ENCODE peak calls at places on chromosomes 5 and 9, in nine cellular contexts. R is body of pancreas, M is stomach, X is adrenal gland, U is prostate gland, G is transverse colon, L is A549, E is GM12891, D is lower leg skin. C is an unnamed sample.

GRCh38 chr9:111926421-111926875 is 29.8 kb downstream of the UGCG start:
- DNase-seq in R (peak; percentile 62), M (no peak), X (peak; percentile 60), U (no peak), G (peak; percentile 64), L (no peak), E (peak; percentile 42), D (peak; percentile 36), C (no peak)

GRCh38 chr5:82419559-82420332 is 141.6 kb upstream of the RPS23 start:
- DNase-seq in R (no peak), M (no peak), X (no peak), U (no peak), G (no peak), L (no peak), E (no peak), D (no peak), C (no peak)

GRCh38 chr5:78699565-78700143 is 51.1 kb upstream of the LHFPL2 start:
- DNase-seq in R (peak; percentile 10), M (peak; percentile 57), X (peak; percentile 11), U (no peak), G (peak; percentile 47), L (peak; percentile 76), E (no peak), D (peak; percentile 81), C (no peak)

GRCh38 chr5:147558131-147558730 is 48.4 kb upstream of the DPYSL3 start:
- DNase-seq in R (no peak), M (no peak), X (no peak), U (no peak), G (no peak), L (no peak), E (no peak), D (no peak), C (no peak)

GRCh38 chr5:175325681-175326080 is 118.3 kb downstream of the DRD1 start:
- DNase-seq in R (no peak), M (no peak), X (no peak), U (no peak), G (no peak), L (no peak), E (no peak), D (no peak), C (no peak)

GRCh38 chr9:37324261-37324683 is 98.2 kb upstream of the GRHPR start:
- DNase-seq in R (no peak), M (no peak), X (peak; percentile 26), U (no peak), G (no peak), L (no peak), E (no peak), D (no peak), C (no peak)

GRCh38 chr5:1033178-1033577 is 24.6 kb downstream of the NKD2 start:
- DNase-seq in R (no peak), M (no peak), X (no peak), U (no peak), G (no peak), L (no peak), E (no peak), D (no peak), C (no peak)

GRCh38 chr5:91229031-91229623 is 154.0 kb downstream of the ARRDC3 start:
- DNase-seq in R (no peak), M (no peak), X (no peak), U (no peak), G (no peak), L (no peak), E (no peak), D (no peak), C (no peak)

GRCh38 chr5:177300971-177301370 is 2.5 kb downstream of the RAB24 start:
- DNase-seq in R (no peak), M (no peak), X (no peak), U (no peak), G (no peak), L (no peak), E (no peak), D (no peak), C (no peak)

GRCh38 chr9:38179965-38180364 is 110.9 kb upstream of the SHB start:
- DNase-seq in R (no peak), M (no peak), X (no peak), U (no peak), G (no peak), L (no peak), E (no peak), D (no peak), C (no peak)

GRCh38 chr9:120740135-120740534 is 25.9 kb upstream of the MEGF9 start:
- DNase-seq in R (no peak), M (no peak), X (no peak), U (no peak), G (no peak), L (no peak), E (no peak), D (no peak), C (no peak)

GRCh38 chr9:77016111-77016525 is 3.3 kb upstream of the FOXB2 start:
- DNase-seq in R (no peak), M (no peak), X (no peak), U (no peak), G (no peak), L (no peak), E (no peak), D (no peak), C (no peak)

GRCh38 chr5:88680253-88681132 is 202.5 kb downstream of the MEF2C start:
- DNase-seq in R (peak; percentile 61), M (peak; percentile 78), X (peak; percentile 77), U (peak; percentile 25), G (peak; percentile 75), L (peak; percentile 81), E (peak; percentile 73), D (no peak), C (peak; percentile 80)

DNA sequence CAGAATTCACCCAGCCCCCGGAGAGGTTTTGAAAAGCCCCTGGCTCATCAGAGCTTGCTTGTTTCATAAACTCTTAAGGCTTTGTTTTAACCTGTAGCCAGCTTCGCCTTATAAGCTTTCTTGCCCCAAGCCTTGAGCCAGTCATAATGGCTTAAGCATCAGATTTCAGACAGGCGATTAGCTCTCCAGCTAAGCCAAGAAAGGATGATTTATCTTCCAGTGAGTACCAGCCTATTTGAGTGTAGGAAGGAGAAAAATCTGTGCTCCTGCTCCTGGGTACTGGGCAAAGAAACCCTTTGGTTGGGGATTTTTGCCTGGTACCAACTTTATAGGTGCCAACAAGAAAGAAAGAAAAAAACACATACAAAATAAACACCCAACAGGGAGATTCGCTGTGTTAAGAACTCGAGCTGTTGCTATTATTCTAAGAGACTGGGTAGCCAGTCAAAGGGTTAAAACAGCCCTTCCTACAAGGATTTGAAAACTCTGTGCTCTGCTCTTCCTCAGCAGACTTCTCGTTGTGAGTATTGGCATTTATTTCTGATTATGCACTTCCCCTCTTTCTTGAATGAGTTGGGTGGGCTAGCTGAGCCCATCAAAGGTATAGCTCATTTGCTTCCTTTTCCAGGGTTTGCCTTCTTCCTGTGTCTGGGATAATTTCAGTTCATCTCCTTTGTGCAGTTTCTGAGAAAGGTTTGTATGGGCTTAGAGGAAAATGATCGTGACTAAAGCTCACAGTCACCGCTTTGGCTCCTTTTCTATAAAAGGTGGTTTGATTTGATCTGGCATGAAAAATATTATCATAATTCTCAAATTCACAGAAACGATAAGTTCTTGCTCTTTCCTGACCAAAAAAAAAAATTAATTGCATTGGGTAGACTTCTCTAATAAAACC is 157.2 kb upstream of the DMRT1 start:
- DNase-seq in R (no peak), M (no peak), X (peak; percentile 20), U (peak; percentile 43), G (no peak), L (no peak), E (no peak), D (no peak), C (no peak)
- TF ChIP-seq POLR2A in R (no peak), M (no peak), X (no peak), U (peak; percentile 21), G (no peak), L (no peak), E (no peak), D (no peak), C (no peak)

GRCh38 chr5:172835246-172836030 is 1.4 kb downstream of the ERGIC1 start:
- DNase-seq in R (no peak), M (no peak), X (no peak), U (no peak), G (no peak), L (no peak), E (no peak), D (no peak), C (no peak)

GRCh38 chr5:172833691-172834569 is at the start of gene ERGIC1:
- DNase-seq in R (peak; percentile 88), M (peak; percentile 90), X (peak; percentile 92), U (peak; percentile 71), G (peak; percentile 91), L (peak; percentile 64), E (peak; percentile 79), D (peak; percentile 73), C (peak; percentile 73)

GRCh38 chr5:172833372-172833690 is 720 bp upstream of the ERGIC1 start:
- DNase-seq in R (no peak), M (no peak), X (no peak), U (no peak), G (no peak), L (no peak), E (no peak), D (no peak), C (no peak)

GRCh38 chr5:172832383-172833315 is 1.4 kb upstream of the ERGIC1 start:
- DNase-seq in R (no peak), M (no peak), X (peak; percentile 93), U (no peak), G (no peak), L (no peak), E (no peak), D (no peak), C (no peak)

GRCh38 chr5:172834570-172835245 is 657 bp downstream of the ERGIC1 start:
- DNase-seq in R (peak; percentile 47), M (no peak), X (peak; percentile 39), U (no peak), G (peak; percentile 39), L (no peak), E (no peak), D (no peak), C (no peak)
- TF ChIP-seq POLR2A in R (no peak), M (no peak), X (no peak), U (no peak), G (peak; percentile 32), L (no peak), E (no peak), D (no peak), C (no peak)

GRCh38 chr5:14895301-14895700 is 23.7 kb upstream of the ANKH start:
- DNase-seq in R (no peak), M (no peak), X (no peak), U (no peak), G (peak; percentile 65), L (no peak), E (no peak), D (no peak), C (peak; percentile 10)

GRCh38 chr5:14896091-14896490 is 24.5 kb upstream of the ANKH start:
- DNase-seq in R (no peak), M (no peak), X (no peak), U (no peak), G (peak; percentile 58), L (no peak), E (no peak), D (no peak), C (no peak)

GRCh38 chr5:14894748-14895147 is 23.2 kb upstream of the ANKH start:
- DNase-seq in R (no peak), M (no peak), X (no peak), U (no peak), G (no peak), L (no peak), E (no peak), D (no peak), C (no peak)

GRCh38 chr5:14893351-14893750 is 21.8 kb upstream of the ANKH start:
- DNase-seq in R (no peak), M (no peak), X (no peak), U (no peak), G (no peak), L (no peak), E (no peak), D (no peak), C (no peak)
- TF ChIP-seq POLR2A in R (no peak), M (no peak), X (no peak), U (no peak), G (no peak), L (no peak), E (no peak), D (no peak), C (no peak)

GRCh38 chr5:135484563-135485157 is 32.5 kb upstream of the TIFAB start:
- DNase-seq in R (no peak), M (no peak), X (no peak), U (no peak), G (no peak), L (no peak), E (no peak), D (no peak), C (no peak)
- TF ChIP-seq POLR2A in R (no peak), M (no peak), X (no peak), U (no peak), G (no peak), L (no peak), E (no peak), D (no peak), C (no peak)

C was measured in erythroblast.